ENCODE peak calls at places on chromosome 12, in seven cellular contexts. One of them, this sample, is unnamed.

GRCh38 chr12:1826867-1827705 is 6.7 kb downstream of the LRTM2 start:
- DNase-seq in EH: no peak
- DNase-seq in amniotic stem cell: no peak
- DNase-seq in iPS DF 19.7: no peak
- DNase-seq in neural crest cell: no peak
- DNase-seq in GM20000: no peak
- DNase-seq in MM.1S: no peak
- DNase-seq in this sample: no peak

GRCh38 chr12:31440586-31440985 is 114.6 kb upstream of the SINHCAF start:
- DNase-seq in EH: no peak
- DNase-seq in amniotic stem cell: no peak
- DNase-seq in iPS DF 19.7: no peak
- DNase-seq in neural crest cell: no peak
- DNase-seq in GM20000: no peak
- DNase-seq in MM.1S: no peak
- DNase-seq in this sample: no peak

GRCh38 chr12:42469355-42470006 is 120.1 kb downstream of the PRICKLE1 start:
- DNase-seq in EH: no peak
- DNase-seq in amniotic stem cell: no peak
- DNase-seq in iPS DF 19.7: no peak
- DNase-seq in neural crest cell: no peak
- DNase-seq in GM20000: peak; percentile 75
- DNase-seq in MM.1S: peak; percentile 89
- DNase-seq in this sample: no peak

GRCh38 chr12:3962661-3963483 is 89.7 kb upstream of the PARP11 start:
- DNase-seq in EH: no peak
- DNase-seq in amniotic stem cell: no peak
- DNase-seq in iPS DF 19.7: no peak
- DNase-seq in neural crest cell: no peak
- DNase-seq in GM20000: no peak
- DNase-seq in MM.1S: no peak
- DNase-seq in this sample: no peak

GRCh38 chr12:108119974-108120862 is 8.9 kb upstream of the WSCD2 start:
- DNase-seq in EH: no peak
- DNase-seq in amniotic stem cell: no peak
- DNase-seq in iPS DF 19.7: no peak
- DNase-seq in neural crest cell: no peak
- DNase-seq in GM20000: no peak
- DNase-seq in MM.1S: no peak
- DNase-seq in this sample: no peak

GRCh38 chr12:26651566-26652188 is 181.3 kb downstream of the ITPR2 start:
- DNase-seq in EH: peak; percentile 80
- DNase-seq in amniotic stem cell: peak; percentile 47
- DNase-seq in iPS DF 19.7: peak; percentile 40
- DNase-seq in neural crest cell: peak; percentile 78
- DNase-seq in GM20000: peak; percentile 26
- DNase-seq in MM.1S: peak; percentile 32
- DNase-seq in this sample: peak; percentile 70

GRCh38 chr12:40375076-40375475 is 150.3 kb downstream of the LRRK2 start:
- DNase-seq in EH: peak; percentile 8
- DNase-seq in amniotic stem cell: no peak
- DNase-seq in iPS DF 19.7: no peak
- DNase-seq in neural crest cell: no peak
- DNase-seq in GM20000: no peak
- DNase-seq in MM.1S: no peak
- DNase-seq in this sample: no peak

GRCh38 chr12:128388461-128388921 is 121.5 kb downstream of the TMEM132C start:
- DNase-seq in EH: no peak
- DNase-seq in amniotic stem cell: no peak
- DNase-seq in iPS DF 19.7: no peak
- DNase-seq in neural crest cell: no peak
- DNase-seq in GM20000: no peak
- DNase-seq in MM.1S: no peak
- DNase-seq in this sample: no peak

GRCh38 chr12:15527201-15527782 is 205.0 kb downstream of the PTPRO start:
- DNase-seq in EH: peak; percentile 41
- DNase-seq in amniotic stem cell: no peak
- DNase-seq in iPS DF 19.7: no peak
- DNase-seq in neural crest cell: no peak
- DNase-seq in GM20000: no peak
- DNase-seq in MM.1S: no peak
- DNase-seq in this sample: no peak

GRCh38 chr12:65308001-65308400 is 29.5 kb downstream of the MSRB3 start:
- DNase-seq in EH: peak; percentile 43
- DNase-seq in amniotic stem cell: no peak
- DNase-seq in iPS DF 19.7: no peak
- DNase-seq in neural crest cell: no peak
- DNase-seq in GM20000: no peak
- DNase-seq in MM.1S: no peak
- DNase-seq in this sample: no peak

GRCh38 chr12:109592905-109593272 is 19.3 kb downstream of the MVK start:
- DNase-seq in EH: no peak
- DNase-seq in amniotic stem cell: no peak
- DNase-seq in iPS DF 19.7: no peak
- DNase-seq in neural crest cell: no peak
- DNase-seq in GM20000: no peak
- DNase-seq in MM.1S: no peak
- DNase-seq in this sample: no peak

GRCh38 chr12:40344312-40344711 is 119.5 kb downstream of the LRRK2 start:
- DNase-seq in EH: no peak
- DNase-seq in amniotic stem cell: no peak
- DNase-seq in iPS DF 19.7: no peak
- DNase-seq in neural crest cell: no peak
- DNase-seq in GM20000: no peak
- DNase-seq in MM.1S: no peak
- DNase-seq in this sample: no peak

This sample was measured in iPS DF 6.9.